ENCODE peak calls at places on chromosomes 7 and 10, in six cellular contexts. One of them, this sample, is unnamed.
A peak's percentile ranks its signal among the peaks of the same experiment; 100 is the strongest.

GRCh38 chr10:86931872-86932271 is 25.5 kb downstream of the MMRN2 start:
- DNase-seq in iris pigment epithelial cell: peak; percentile 83
- DNase-seq in esophagus squamous epithelium: no peak
- DNase-seq in thoracic aorta: no peak
- DNase-seq in pancreas: no peak
- DNase-seq in GM03348: peak; percentile 31
- DNase-seq in this sample: no peak

GRCh38 chr10:56449770-56450169 is 88.7 kb upstream of the ZWINT start:
- DNase-seq in iris pigment epithelial cell: no peak
- DNase-seq in esophagus squamous epithelium: no peak
- DNase-seq in thoracic aorta: no peak
- DNase-seq in pancreas: no peak
- DNase-seq in GM03348: no peak
- DNase-seq in this sample: no peak

GRCh38 chr7:42262907-42263466 is 26.0 kb upstream of the GLI3 start:
- DNase-seq in iris pigment epithelial cell: peak; percentile 60
- DNase-seq in esophagus squamous epithelium: no peak
- DNase-seq in thoracic aorta: peak; percentile 70
- DNase-seq in pancreas: peak; percentile 25
- DNase-seq in GM03348: peak; percentile 25
- DNase-seq in this sample: no peak

GRCh38 chr7:55476071-55476803 is 96.1 kb downstream of the VOPP1 start:
- DNase-seq in iris pigment epithelial cell: peak; percentile 44
- DNase-seq in esophagus squamous epithelium: no peak
- DNase-seq in thoracic aorta: no peak
- DNase-seq in pancreas: no peak
- DNase-seq in GM03348: peak; percentile 29
- DNase-seq in this sample: no peak

GRCh38 chr10:86285136-86285790 is 81.3 kb downstream of the GRID1 start:
- DNase-seq in iris pigment epithelial cell: no peak
- DNase-seq in esophagus squamous epithelium: no peak
- DNase-seq in thoracic aorta: no peak
- DNase-seq in pancreas: peak; percentile 3
- DNase-seq in GM03348: no peak
- DNase-seq in this sample: no peak

GRCh38 chr10:118725784-118726507 is 28.8 kb downstream of the CACUL1 start:
- DNase-seq in iris pigment epithelial cell: peak; percentile 40
- DNase-seq in esophagus squamous epithelium: no peak
- DNase-seq in thoracic aorta: no peak
- DNase-seq in pancreas: no peak
- DNase-seq in GM03348: peak; percentile 46
- DNase-seq in this sample: no peak

GRCh38 chr7:28533731-28534531 is 121.6 kb downstream of the CREB5 start:
- DNase-seq in iris pigment epithelial cell: peak; percentile 32
- DNase-seq in esophagus squamous epithelium: no peak
- DNase-seq in thoracic aorta: no peak
- DNase-seq in pancreas: no peak
- DNase-seq in GM03348: peak; percentile 39
- DNase-seq in this sample: no peak

GRCh38 chr10:117429644-117430043 is 54.4 kb upstream of the PDZD8 start:
- DNase-seq in iris pigment epithelial cell: no peak
- DNase-seq in esophagus squamous epithelium: no peak
- DNase-seq in thoracic aorta: no peak
- DNase-seq in pancreas: no peak
- DNase-seq in GM03348: no peak
- DNase-seq in this sample: no peak

GRCh38 chr10:80204193-80204714 is 1.1 kb downstream of the ANXA11 start:
- DNase-seq in iris pigment epithelial cell: peak; percentile 36
- DNase-seq in esophagus squamous epithelium: no peak
- DNase-seq in thoracic aorta: no peak
- DNase-seq in pancreas: peak; percentile 45
- DNase-seq in GM03348: peak; percentile 56
- DNase-seq in this sample: no peak

GRCh38 chr10:133440633-133441285 is 13.0 kb upstream of the SCART1 start:
- DNase-seq in iris pigment epithelial cell: no peak
- DNase-seq in esophagus squamous epithelium: no peak
- DNase-seq in thoracic aorta: no peak
- DNase-seq in pancreas: peak; percentile 8
- DNase-seq in GM03348: no peak
- DNase-seq in this sample: no peak

GRCh38 chr10:76868088-76868949 is 769.3 kb downstream of the KCNMA1 start:
- DNase-seq in iris pigment epithelial cell: no peak
- DNase-seq in esophagus squamous epithelium: no peak
- DNase-seq in thoracic aorta: no peak
- DNase-seq in pancreas: no peak
- DNase-seq in GM03348: peak; percentile 68
- DNase-seq in this sample: no peak

GRCh38 chr10:116866987-116867595 is 17.8 kb downstream of the ENO4 start:
- DNase-seq in iris pigment epithelial cell: peak; percentile 45
- DNase-seq in esophagus squamous epithelium: no peak
- DNase-seq in thoracic aorta: no peak
- DNase-seq in pancreas: no peak
- DNase-seq in GM03348: peak; percentile 29
- DNase-seq in this sample: no peak

GRCh38 chr10:100186253-100186780 is 488 bp upstream of the ERLIN1 start:
- DNase-seq in iris pigment epithelial cell: peak; percentile 57
- DNase-seq in esophagus squamous epithelium: no peak
- DNase-seq in thoracic aorta: no peak
- DNase-seq in pancreas: peak; percentile 19
- DNase-seq in GM03348: peak; percentile 58
- DNase-seq in this sample: no peak

GRCh38 chr10:117094856-117095255 is 43.2 kb downstream of the VAX1 start:
- DNase-seq in iris pigment epithelial cell: no peak
- DNase-seq in esophagus squamous epithelium: no peak
- DNase-seq in thoracic aorta: no peak
- DNase-seq in pancreas: no peak
- DNase-seq in GM03348: no peak
- DNase-seq in this sample: no peak

GRCh38 chr10:44974082-44974627 is 4.5 kb downstream of the DEPP1 start:
- DNase-seq in iris pigment epithelial cell: no peak
- DNase-seq in esophagus squamous epithelium: no peak
- DNase-seq in thoracic aorta: no peak
- DNase-seq in pancreas: peak; percentile 36
- DNase-seq in GM03348: no peak
- DNase-seq in this sample: no peak

GRCh38 chr10:91643700-91644099 is 10.8 kb upstream of the PPP1R3C start:
- DNase-seq in iris pigment epithelial cell: no peak
- DNase-seq in esophagus squamous epithelium: no peak
- DNase-seq in thoracic aorta: no peak
- DNase-seq in pancreas: no peak
- DNase-seq in GM03348: no peak
- DNase-seq in this sample: no peak

GRCh38 chr10:22597142-22597541 is 117.2 kb downstream of the PIP4K2A start:
- DNase-seq in iris pigment epithelial cell: peak; percentile 22
- DNase-seq in esophagus squamous epithelium: no peak
- DNase-seq in thoracic aorta: no peak
- DNase-seq in pancreas: no peak
- DNase-seq in GM03348: no peak
- DNase-seq in this sample: no peak

GRCh38 chr10:95552680-95553342 is 8.4 kb downstream of the SORBS1 start:
- DNase-seq in iris pigment epithelial cell: no peak
- DNase-seq in esophagus squamous epithelium: no peak
- DNase-seq in thoracic aorta: no peak
- DNase-seq in pancreas: no peak
- DNase-seq in GM03348: no peak
- DNase-seq in this sample: no peak

GRCh38 chr10:28479366-28479765 is 53.6 kb upstream of the WAC start:
- DNase-seq in iris pigment epithelial cell: no peak
- DNase-seq in esophagus squamous epithelium: no peak
- DNase-seq in thoracic aorta: no peak
- DNase-seq in pancreas: no peak
- DNase-seq in GM03348: no peak
- DNase-seq in this sample: no peak

GRCh38 chr7:17584822-17585221 is 286.4 kb downstream of the AHR start:
- DNase-seq in iris pigment epithelial cell: peak; percentile 30
- DNase-seq in esophagus squamous epithelium: no peak
- DNase-seq in thoracic aorta: no peak
- DNase-seq in pancreas: no peak
- DNase-seq in GM03348: peak; percentile 20
- DNase-seq in this sample: no peak

GRCh38 chr7:142790565-142790964 is 19.8 kb downstream of the PRSS2 start:
- DNase-seq in iris pigment epithelial cell: no peak
- DNase-seq in esophagus squamous epithelium: no peak
- DNase-seq in thoracic aorta: no peak
- DNase-seq in pancreas: no peak
- DNase-seq in GM03348: no peak
- DNase-seq in this sample: no peak

GRCh38 chr7:49245062-49245461 is 320.7 kb downstream of the CDC14C start:
- DNase-seq in iris pigment epithelial cell: no peak
- DNase-seq in esophagus squamous epithelium: no peak
- DNase-seq in thoracic aorta: no peak
- DNase-seq in pancreas: no peak
- DNase-seq in GM03348: no peak
- DNase-seq in this sample: no peak

GRCh38 chr7:138245216-138245615 is 169.0 kb downstream of the AKR1D1 start:
- DNase-seq in iris pigment epithelial cell: no peak
- DNase-seq in esophagus squamous epithelium: no peak
- DNase-seq in thoracic aorta: no peak
- DNase-seq in pancreas: no peak
- DNase-seq in GM03348: no peak
- DNase-seq in this sample: no peak

GRCh38 chr10:48365668-48366067 is 59.2 kb downstream of the MAPK8 start:
- DNase-seq in iris pigment epithelial cell: no peak
- DNase-seq in esophagus squamous epithelium: no peak
- DNase-seq in thoracic aorta: no peak
- DNase-seq in pancreas: no peak
- DNase-seq in GM03348: no peak
- DNase-seq in this sample: no peak

GRCh38 chr7:127304087-127304486 is 51.3 kb upstream of the GRM8 start:
- DNase-seq in iris pigment epithelial cell: no peak
- DNase-seq in esophagus squamous epithelium: no peak
- DNase-seq in thoracic aorta: no peak
- DNase-seq in pancreas: no peak
- DNase-seq in GM03348: no peak
- DNase-seq in this sample: no peak

GRCh38 chr10:17993361-17993760 is 41.6 kb downstream of the SLC39A12 start:
- DNase-seq in iris pigment epithelial cell: peak; percentile 92
- DNase-seq in esophagus squamous epithelium: no peak
- DNase-seq in thoracic aorta: no peak
- DNase-seq in pancreas: no peak
- DNase-seq in GM03348: no peak
- DNase-seq in this sample: no peak

GRCh38 chr7:23438171-23438570 is 32.1 kb downstream of the IGF2BP3 start:
- DNase-seq in iris pigment epithelial cell: no peak
- DNase-seq in esophagus squamous epithelium: no peak
- DNase-seq in thoracic aorta: no peak
- DNase-seq in pancreas: no peak
- DNase-seq in GM03348: no peak
- DNase-seq in this sample: no peak

GRCh38 chr10:49397036-49397999 is 1.4 kb upstream of the DRGX start:
- DNase-seq in iris pigment epithelial cell: no peak
- DNase-seq in esophagus squamous epithelium: no peak
- DNase-seq in thoracic aorta: no peak
- DNase-seq in pancreas: no peak
- DNase-seq in GM03348: no peak
- DNase-seq in this sample: no peak

GRCh38 chr10:116545756-116546155 is at the start of gene PNLIP:
- DNase-seq in iris pigment epithelial cell: no peak
- DNase-seq in esophagus squamous epithelium: no peak
- DNase-seq in thoracic aorta: no peak
- DNase-seq in pancreas: no peak
- DNase-seq in GM03348: no peak
- DNase-seq in this sample: no peak

This sample was measured in cerebellar nuclear complex.